ENCODE peak calls at places on chromosomes 4 and X, in five cellular contexts. D is hepatocyte, W is fibroblast of lung, E is uterus, X is fibroblast of mammary gland. U is an unnamed sample.

GRCh38 chr4:89558147-89558546 is 250.5 kb upstream of the GPRIN3 start:
- DNase-seq in W (no peak), E (no peak), D (no peak), X (peak), U (no peak)

GRCh38 chrX:64204701-64205440 is 637 bp downstream of the AMER1 start:
- DNase-seq in W (peak), X (peak), D (peak), E (peak), U (peak)

GRCh38 chrX:39203427-39203826 is 402.2 kb downstream of the MID1IP1 start:
- DNase-seq in X (no peak), W (no peak), E (no peak), D (no peak), U (no peak)

GRCh38 chrX:39905475-39905889 is 192.3 kb downstream of the BCOR start:
- DNase-seq in E (peak), X (no peak), D (peak), W (peak), U (peak)

GRCh38 chr4:128354205-128354821 is 66.7 kb upstream of the PGRMC2 start:
- DNase-seq in W (peak), E (no peak), X (peak), D (peak), U (peak)

GRCh38 chr4:100294356-100294755 is 104.1 kb upstream of the DDIT4L start:
- DNase-seq in E (no peak), D (no peak), W (peak), X (peak), U (no peak)

GRCh38 chrX:135632353-135632752 is 81.1 kb upstream of the CT45A1 start:
- DNase-seq in X (no peak), D (no peak), E (no peak), W (no peak), U (no peak)

GRCh38 chrX:129689881-129690280 is 35.1 kb upstream of the APLN start:
- DNase-seq in W (no peak), D (no peak), X (no peak), E (no peak), U (no peak)

GRCh38 chrX:43269201-43269600 is 386.9 kb upstream of the MAOA start:
- DNase-seq in W (no peak), X (peak), E (no peak), D (no peak), U (peak)

GRCh38 chrX:1336331-1337143 is at the start of gene IL3RA:
- DNase-seq in W (no peak), D (peak), E (peak), X (no peak), U (peak)

GRCh38 chrX:46712733-46713132 is 46.2 kb downstream of the SLC9A7 start:
- DNase-seq in W (no peak), D (no peak), E (no peak), X (no peak), U (no peak)

GRCh38 chrX:137428251-137428661 is 137.7 kb upstream of the ZIC3 start:
- DNase-seq in X (no peak), D (no peak), E (no peak), W (no peak), U (no peak)

GRCh38 chrX:132539611-132540010 is 50.8 kb upstream of the MBNL3 start:
- DNase-seq in E (no peak), D (no peak), X (no peak), W (no peak), U (no peak)

GRCh38 chr4:1244081-1244977 is 4.6 kb downstream of the CTBP1 start:
- DNase-seq in D (peak), W (no peak), X (no peak), E (peak), U (no peak)

GRCh38 chr4:17690135-17690534 is 75.7 kb downstream of the MED28 start:
- DNase-seq in X (no peak), W (no peak), D (no peak), E (no peak), U (no peak)

GRCh38 chr4:45939056-45939455 is 184.8 kb downstream of the GABRG1 start:
- DNase-seq in X (no peak), E (no peak), D (no peak), W (no peak), U (no peak)

GRCh38 chr4:5051692-5052423 is 578 bp downstream of the STK32B start:
- DNase-seq in W (peak), E (no peak), D (no peak), X (no peak), U (no peak)

GRCh38 chrX:39757971-39758370 is 339.8 kb downstream of the BCOR start:
- DNase-seq in X (peak), D (no peak), E (no peak), W (peak), U (peak)

GRCh38 chr4:98745372-98745771 is 87.0 kb upstream of the TSPAN5 start:
- DNase-seq in W (no peak), E (no peak), D (no peak), X (peak), U (peak)

GRCh38 chr4:1376841-1377605 is 29.2 kb downstream of the NKX1-1 start:
- DNase-seq in X (no peak), E (no peak), W (no peak), D (no peak), U (no peak)

GRCh38 chrX:49039598-49040375 is 3.4 kb downstream of the TFE3 start:
- DNase-seq in D (peak), W (peak), E (peak), X (peak), U (peak)

GRCh38 chrX:150310881-150311280 is 52.2 kb upstream of the MAMLD1 start:
- DNase-seq in W (no peak), X (no peak), E (no peak), D (no peak), U (no peak)

GRCh38 chrX:12956704-12957541 is 18.0 kb upstream of the TMSB4X start:
- DNase-seq in W (peak), X (no peak), D (peak), E (no peak), U (peak)

GRCh38 chr4:152997235-152997735 is 61.2 kb downstream of the FHDC1 start:
- DNase-seq in D (no peak), X (no peak), E (no peak), W (no peak), U (no peak)

GRCh38 chr4:144584428-144584827 is 61.5 kb upstream of the HHIP start:
- DNase-seq in W (no peak), D (no peak), E (no peak), X (no peak), U (no peak)

GRCh38 chr4:99144070-99144469 is at the start of gene ADH4:
- DNase-seq in X (peak), W (peak), E (peak), D (peak), U (no peak)

GRCh38 chrX:31589503-31589902 is 517.7 kb upstream of the FTHL17 start:
- DNase-seq in X (no peak), E (no peak), D (no peak), W (no peak), U (no peak)

GRCh38 chrX:31591355-31591754 is 519.5 kb upstream of the FTHL17 start:
- DNase-seq in X (no peak), D (no peak), E (no peak), W (no peak), U (no peak)

GRCh38 chrX:31593353-31593752 is 521.5 kb upstream of the FTHL17 start:
- DNase-seq in W (no peak), D (no peak), E (no peak), X (no peak), U (peak)

GRCh38 chrX:31590581-31591113 is 518.8 kb upstream of the FTHL17 start:
- DNase-seq in E (no peak), W (peak), X (peak), D (no peak), U (peak)

DNA sequence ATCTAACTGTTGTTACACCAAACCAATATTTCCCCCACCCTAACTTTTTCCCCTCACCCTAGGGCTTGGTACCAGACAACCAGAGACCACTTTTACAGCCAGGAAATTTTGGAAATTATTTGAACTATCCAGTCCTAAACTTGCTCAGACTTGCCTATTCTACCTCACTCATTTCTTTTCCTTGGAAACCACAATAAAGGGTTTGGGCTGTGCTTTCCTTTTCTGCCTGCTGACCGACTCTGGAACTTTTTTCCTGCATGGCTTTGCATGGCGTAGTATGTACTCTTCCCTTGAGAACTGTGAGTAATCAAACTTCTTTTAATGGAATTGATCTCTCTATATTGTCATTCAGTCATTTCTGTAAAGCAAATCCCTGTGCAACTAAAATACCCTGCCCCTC is 516.5 kb upstream of the FTHL17 start:
- DNase-seq in X (no peak), D (no peak), E (no peak), W (no peak), U (no peak)
- TF ChIP-seq CTCF in X (no peak), D (no peak), E (no peak), W (no peak), U (no peak)

GRCh38 chr4:184648220-184649025 is 824 bp downstream of the CASP3 start:
- DNase-seq in E (peak), D (peak), X (peak), W (peak), U (peak)
- H3K4me3 ChIP-seq in E (peak), D (peak), X (peak), W (peak), U (peak)

GRCh38 chrX:95071052-95071451 is 1397.0 kb downstream of the FAM133A start:
- DNase-seq in X (peak), W (no peak), D (no peak), E (no peak), U (no peak)

GRCh38 chrX:95071621-95072020 is 1397.6 kb downstream of the FAM133A start:
- DNase-seq in X (no peak), D (no peak), W (no peak), E (no peak), U (no peak)

GRCh38 chrX:95076449-95076848 is 1402.4 kb downstream of the FAM133A start:
- DNase-seq in X (peak), E (no peak), D (peak), W (peak), U (peak)
- TF ChIP-seq CTCF in X (peak), E (no peak), D (peak), W (peak), U (peak)

GRCh38 chr4:55124337-55125076 is 888 bp downstream of the KDR start:
- DNase-seq in X (peak), W (no peak), E (peak), D (no peak), U (no peak)
- H3K4me3 ChIP-seq in X (peak), W (no peak), E (peak), D (peak), U (peak)

GRCh38 chr4:140756292-140757219 is at the start of gene TBC1D9:
- DNase-seq in W (peak), X (peak), D (peak), E (peak), U (peak)
- TF ChIP-seq CTCF in W (peak), X (no peak), D (peak), E (no peak), U (no peak)

DNA sequence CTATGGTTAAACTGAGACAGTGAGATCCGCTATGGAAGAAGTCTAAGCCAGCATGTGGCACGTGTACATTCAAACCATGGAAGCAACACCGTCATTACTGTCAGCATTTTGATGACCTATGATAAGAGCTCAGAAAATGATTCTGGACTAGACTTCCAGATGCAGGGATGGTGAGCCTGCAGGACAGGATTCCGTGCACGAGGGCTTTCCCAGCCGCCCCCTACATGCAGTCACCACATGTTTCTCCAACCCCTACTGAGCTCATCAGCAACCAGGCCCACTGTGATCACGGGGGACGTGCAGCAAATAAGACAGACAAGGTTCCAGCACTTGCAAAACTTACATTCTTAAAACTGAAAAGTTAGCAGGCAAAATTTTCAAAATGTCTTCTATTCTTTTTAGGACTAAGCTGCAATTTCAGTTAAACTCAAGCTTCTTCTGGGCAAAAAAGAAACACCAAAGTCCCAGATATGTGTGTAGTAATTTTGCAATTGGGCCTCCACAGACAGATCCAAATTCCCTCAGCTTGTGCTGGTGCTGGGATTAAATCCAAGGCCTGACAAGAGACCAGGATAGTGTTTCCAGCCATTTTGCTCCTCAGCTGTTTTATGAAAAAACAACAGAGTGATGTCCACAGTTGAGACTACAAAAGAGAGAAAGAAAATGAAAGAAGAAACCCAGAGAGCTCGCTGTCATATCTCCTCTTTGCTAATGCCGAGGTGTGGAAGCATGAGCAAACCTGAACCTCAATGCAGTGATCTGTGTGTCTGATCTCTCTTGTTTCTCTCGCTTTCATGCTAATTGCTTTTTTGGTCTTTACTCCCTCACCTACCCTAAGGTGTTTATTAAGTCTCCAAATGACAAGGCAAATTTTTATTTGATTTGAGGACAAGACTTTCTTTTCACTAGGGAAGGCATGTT is 118.2 kb downstream of the AFAP1 start:
- DNase-seq in X (peak), W (no peak), D (no peak), E (no peak), U (peak)
- H3K4me3 ChIP-seq in X (no peak), W (no peak), D (no peak), E (no peak), U (no peak)

U was measured in fibroblast of villous mesenchyme.